ENCODE peak calls at places on chromosomes 2 and 18, in four cellular contexts. Q is neural progenitor cell, U is heart right ventricle, F is body of pancreas. S is an unnamed sample.

GRCh38 chr2:96869824-96870630 is at the start of gene SEMA4C:
- DNase-seq in Q (peak), F (peak), U (peak), S (peak)

GRCh38 chr2:152369176-152369860 is 34.3 kb downstream of the FMNL2 start:
- DNase-seq in U (no peak), F (no peak), Q (no peak), S (no peak)

GRCh38 chr2:74454654-74455511 is at the start of gene INO80B:
- DNase-seq in Q (peak), U (peak), F (peak), S (peak)

GRCh38 chr2:98454500-98455235 is 10.0 kb downstream of the INPP4A start:
- DNase-seq in F (no peak), Q (no peak), U (no peak), S (no peak)

GRCh38 chr2:172859821-172860707 is 124.4 kb downstream of the RAPGEF4 start:
- DNase-seq in F (no peak), Q (no peak), U (no peak), S (no peak)

GRCh38 chr2:38666578-38666926 is 638 bp downstream of the GALM start:
- DNase-seq in U (no peak), Q (no peak), F (no peak), S (peak)

GRCh38 chr2:110771549-110772382 is 39.4 kb downstream of the ACOXL start:
- DNase-seq in F (no peak), Q (no peak), U (no peak), S (no peak)

GRCh38 chr2:60589093-60589492 is 35.6 kb upstream of the BCL11A start:
- DNase-seq in Q (no peak), U (no peak), F (no peak), S (no peak)

GRCh38 chr18:657311-657997 is at the start of gene TYMS:
- DNase-seq in U (peak), F (peak), Q (peak), S (peak)

GRCh38 chr2:200376422-200377142 is 70.1 kb downstream of the SPATS2L start:
- DNase-seq in F (peak), U (no peak), Q (no peak), S (peak)

GRCh38 chr2:207219716-207220414 is 54.1 kb upstream of the KLF7 start:
- DNase-seq in Q (no peak), F (no peak), U (no peak), S (no peak)

GRCh38 chr2:119198267-119198840 is 25.3 kb upstream of the STEAP3 start:
- DNase-seq in F (no peak), U (no peak), Q (no peak), S (no peak)

GRCh38 chr2:213411582-213412289 is 127.5 kb downstream of the SPAG16 start:
- DNase-seq in F (no peak), Q (no peak), U (no peak), S (no peak)

GRCh38 chr2:26946841-26947784 is 23.3 kb upstream of the MAPRE3 start:
- DNase-seq in F (peak), Q (no peak), U (peak), S (no peak)

GRCh38 chr2:226220511-226220910 is 579.1 kb downstream of the IRS1 start:
- DNase-seq in F (no peak), Q (no peak), U (no peak), S (no peak)

GRCh38 chr2:111927723-111928122 is 29.3 kb downstream of the MERTK start:
- DNase-seq in Q (no peak), F (no peak), U (no peak), S (no peak)

GRCh38 chr2:153589586-153589985 is 111.0 kb upstream of the RPRM start:
- DNase-seq in F (no peak), U (no peak), Q (no peak), S (no peak)

GRCh38 chr2:147440694-147441093 is 404.1 kb upstream of the ACVR2A start:
- DNase-seq in Q (peak), U (no peak), F (no peak), S (no peak)

GRCh38 chr2:72211777-72212515 is 64.3 kb upstream of the CYP26B1 start:
- DNase-seq in Q (no peak), U (no peak), F (no peak), S (no peak)

GRCh38 chr2:197517150-197517549 is 1.3 kb downstream of the MOB4 start:
- DNase-seq in U (no peak), F (no peak), Q (no peak), S (no peak)

GRCh38 chr2:96341641-96342040 is 6.1 kb downstream of the NCAPH start:
- DNase-seq in F (no peak), Q (no peak), U (no peak), S (no peak)

DNA sequence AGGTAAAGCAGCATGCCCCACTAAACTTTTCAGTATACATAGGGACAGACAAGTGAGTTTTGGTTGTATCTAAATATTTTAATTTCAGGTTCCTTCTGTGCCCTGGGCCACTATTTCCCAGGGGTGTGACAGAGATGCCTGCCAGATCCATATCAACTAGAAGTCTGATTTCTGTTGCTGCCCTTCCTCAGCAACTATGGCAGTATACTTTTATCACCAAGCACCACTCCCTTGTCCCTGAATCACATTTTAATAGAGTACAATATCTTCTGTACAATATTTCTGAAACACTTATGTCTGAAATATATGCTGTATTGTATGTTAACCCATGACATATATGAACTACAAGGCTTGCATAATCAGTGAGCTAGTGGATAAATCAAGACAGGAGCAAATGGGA is 117.6 kb downstream of the HIBCH start:
- DNase-seq in U (no peak), F (no peak), Q (no peak), S (no peak)
- TF ChIP-seq CTCF in U (no peak), F (no peak), Q (no peak), S (no peak)

DNA sequence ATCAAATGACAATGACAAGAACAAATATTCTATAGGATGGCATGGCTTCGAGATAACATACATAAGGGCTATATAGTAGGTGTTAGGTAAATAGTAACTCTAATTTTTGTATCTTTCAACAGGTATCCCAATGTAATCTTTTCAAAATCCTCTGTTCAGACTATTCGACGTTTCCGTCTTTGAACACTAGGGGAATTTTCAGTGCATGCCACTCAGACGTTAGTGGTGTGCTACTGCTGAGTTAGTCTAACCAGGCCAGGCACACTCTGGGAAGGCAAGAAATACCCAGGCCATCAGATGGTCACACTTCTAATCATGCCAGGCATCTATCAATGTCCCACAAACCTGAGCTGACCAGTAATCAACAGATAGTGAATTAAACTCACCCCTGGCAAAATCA is 14.6 kb upstream of the CREG2 start:
- DNase-seq in F (no peak), U (no peak), Q (no peak), S (no peak)
- TF ChIP-seq CTCF in F (no peak), U (no peak), Q (peak), S (no peak)

DNA sequence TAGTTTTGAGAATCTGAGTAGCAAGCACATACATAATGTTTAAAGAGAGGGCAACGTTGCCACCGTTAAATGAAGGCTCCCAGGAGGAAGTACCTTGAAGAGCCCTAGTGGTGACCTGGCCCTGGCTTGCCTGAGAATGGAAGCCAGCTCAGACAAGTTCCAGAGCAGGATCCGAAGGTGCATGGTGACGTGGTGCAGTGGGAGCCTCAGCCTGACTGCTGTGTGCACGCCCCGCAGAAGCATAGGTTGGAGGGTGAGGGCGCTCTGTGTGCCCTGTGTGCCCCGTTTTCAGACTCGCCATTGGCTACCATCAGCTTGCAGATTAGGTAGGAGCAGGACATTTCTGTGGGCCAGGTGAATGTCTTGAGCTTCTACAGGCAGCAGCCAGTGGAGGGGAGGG is 68.2 kb downstream of the ZNF407 start:
- DNase-seq in Q (no peak), F (no peak), U (no peak), S (no peak)
- TF ChIP-seq CTCF in Q (no peak), F (no peak), U (no peak), S (no peak)

GRCh38 chr2:238523158-238524110 is 96.7 kb downstream of the ASB1 start:
- DNase-seq in U (no peak), Q (peak), F (no peak), S (no peak)
- TF ChIP-seq CTCF in U (no peak), Q (peak), F (no peak), S (no peak)

DNA sequence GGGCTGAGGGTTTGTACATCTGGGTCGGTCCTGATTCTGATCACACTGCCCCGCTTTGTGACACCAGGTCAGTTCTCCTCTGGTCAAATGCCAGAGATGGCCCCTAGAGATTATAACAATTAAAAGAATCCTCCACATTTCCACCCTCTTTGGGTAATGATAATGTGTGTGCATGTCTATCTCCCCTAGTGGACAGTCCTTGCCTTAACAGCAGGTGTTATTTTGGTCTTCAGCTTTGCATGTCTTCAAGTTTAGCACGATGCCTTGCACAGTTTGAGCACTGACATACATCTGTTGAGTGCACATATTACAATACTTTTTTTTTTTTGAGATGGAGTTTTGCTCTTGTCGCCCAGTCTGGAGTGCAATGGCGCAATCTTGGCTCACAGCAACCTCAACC is 25.7 kb upstream of the COX7A2L start:
- DNase-seq in U (no peak), Q (no peak), F (no peak), S (peak)
- TF ChIP-seq CTCF in U (no peak), Q (peak), F (peak), S (peak)

GRCh38 chr2:8539743-8540551 is 141.9 kb upstream of the ID2 start:
- DNase-seq in Q (peak), U (no peak), F (peak), S (no peak)
- TF ChIP-seq CTCF in Q (no peak), U (no peak), F (no peak), S (no peak)

S was measured in activated CD8-positive, alpha-beta T cell treated with anti-CD3 and anti-CD28 coated beads for 36 hours.